ENCODE peak calls at places on chromosomes 13 and 19, in eight cellular contexts. One of them, this sample, is unnamed.

GRCh38 chr19:19406878-19407639 is 1.6 kb downstream of the GATAD2A start:
- DNase-seq in stimulated activated CD8-positive, alpha-beta memory T cell treated with anti-CD3 and anti-CD28 coated beads, Interleukin-12 subunit alpha, Interleukin-12 subunit beta, amount 100 ng/mL, for 4 hours: no peak
- DNase-seq in HEK293T: no peak
- DNase-seq in stimulated activated CD4-positive, alpha-beta T cell treated with anti-CD3 and anti-CD28 coated beads, Interleukin-15, amount 100 ng/mL, for 1 hour: no peak
- DNase-seq in hepatic stellate cell: peak; percentile 40
- DNase-seq in T-helper 1 cell: no peak
- DNase-seq in sciatic nerve: no peak
- DNase-seq in neural crest cell: no peak
- DNase-seq in this sample: peak; percentile 22

GRCh38 chr13:76048675-76049396 is 412.7 kb downstream of the LMO7 start:
- DNase-seq in stimulated activated CD4-positive, alpha-beta T cell treated with anti-CD3 and anti-CD28 coated beads, Interleukin-15, amount 100 ng/mL, for 1 hour: no peak
- DNase-seq in sciatic nerve: no peak
- DNase-seq in stimulated activated CD8-positive, alpha-beta memory T cell treated with anti-CD3 and anti-CD28 coated beads, Interleukin-12 subunit alpha, Interleukin-12 subunit beta, amount 100 ng/mL, for 4 hours: no peak
- DNase-seq in HEK293T: no peak
- DNase-seq in neural crest cell: no peak
- DNase-seq in hepatic stellate cell: no peak
- DNase-seq in T-helper 1 cell: no peak
- DNase-seq in this sample: no peak

GRCh38 chr19:36120092-36120983 is 5.1 kb downstream of the TBCB start:
- DNase-seq in HEK293T: no peak
- DNase-seq in sciatic nerve: no peak
- DNase-seq in stimulated activated CD4-positive, alpha-beta T cell treated with anti-CD3 and anti-CD28 coated beads, Interleukin-15, amount 100 ng/mL, for 1 hour: no peak
- DNase-seq in hepatic stellate cell: no peak
- DNase-seq in stimulated activated CD8-positive, alpha-beta memory T cell treated with anti-CD3 and anti-CD28 coated beads, Interleukin-12 subunit alpha, Interleukin-12 subunit beta, amount 100 ng/mL, for 4 hours: no peak
- DNase-seq in T-helper 1 cell: no peak
- DNase-seq in neural crest cell: no peak
- DNase-seq in this sample: no peak

GRCh38 chr19:1822210-1822609 is 10.1 kb upstream of the ATP8B3 start:
- DNase-seq in HEK293T: no peak
- DNase-seq in hepatic stellate cell: no peak
- DNase-seq in T-helper 1 cell: no peak
- DNase-seq in stimulated activated CD4-positive, alpha-beta T cell treated with anti-CD3 and anti-CD28 coated beads, Interleukin-15, amount 100 ng/mL, for 1 hour: no peak
- DNase-seq in stimulated activated CD8-positive, alpha-beta memory T cell treated with anti-CD3 and anti-CD28 coated beads, Interleukin-12 subunit alpha, Interleukin-12 subunit beta, amount 100 ng/mL, for 4 hours: no peak
- DNase-seq in sciatic nerve: no peak
- DNase-seq in neural crest cell: no peak
- DNase-seq in this sample: no peak

GRCh38 chr19:3366761-3367571 is 583 bp downstream of the NFIC start:
- DNase-seq in sciatic nerve: peak; percentile 82
- DNase-seq in T-helper 1 cell: no peak
- DNase-seq in neural crest cell: no peak
- DNase-seq in stimulated activated CD8-positive, alpha-beta memory T cell treated with anti-CD3 and anti-CD28 coated beads, Interleukin-12 subunit alpha, Interleukin-12 subunit beta, amount 100 ng/mL, for 4 hours: no peak
- DNase-seq in hepatic stellate cell: peak; percentile 43
- DNase-seq in stimulated activated CD4-positive, alpha-beta T cell treated with anti-CD3 and anti-CD28 coated beads, Interleukin-15, amount 100 ng/mL, for 1 hour: no peak
- DNase-seq in HEK293T: no peak
- DNase-seq in this sample: no peak

GRCh38 chr13:65112123-65113075 is 2117.7 kb downstream of the PCDH9 start:
- DNase-seq in HEK293T: no peak
- DNase-seq in T-helper 1 cell: no peak
- DNase-seq in neural crest cell: no peak
- DNase-seq in hepatic stellate cell: peak; percentile 2
- DNase-seq in stimulated activated CD4-positive, alpha-beta T cell treated with anti-CD3 and anti-CD28 coated beads, Interleukin-15, amount 100 ng/mL, for 1 hour: no peak
- DNase-seq in stimulated activated CD8-positive, alpha-beta memory T cell treated with anti-CD3 and anti-CD28 coated beads, Interleukin-12 subunit alpha, Interleukin-12 subunit beta, amount 100 ng/mL, for 4 hours: no peak
- DNase-seq in sciatic nerve: no peak
- DNase-seq in this sample: no peak

GRCh38 chr19:14096272-14096992 is 5.9 kb upstream of the SAMD1 start:
- DNase-seq in sciatic nerve: no peak
- DNase-seq in stimulated activated CD8-positive, alpha-beta memory T cell treated with anti-CD3 and anti-CD28 coated beads, Interleukin-12 subunit alpha, Interleukin-12 subunit beta, amount 100 ng/mL, for 4 hours: no peak
- DNase-seq in hepatic stellate cell: no peak
- DNase-seq in HEK293T: no peak
- DNase-seq in neural crest cell: no peak
- DNase-seq in T-helper 1 cell: no peak
- DNase-seq in stimulated activated CD4-positive, alpha-beta T cell treated with anti-CD3 and anti-CD28 coated beads, Interleukin-15, amount 100 ng/mL, for 1 hour: no peak
- DNase-seq in this sample: no peak

GRCh38 chr13:98171806-98172569 is 5.1 kb downstream of the RNF113B start:
- DNase-seq in neural crest cell: no peak
- DNase-seq in hepatic stellate cell: peak; percentile 41
- DNase-seq in sciatic nerve: no peak
- DNase-seq in stimulated activated CD8-positive, alpha-beta memory T cell treated with anti-CD3 and anti-CD28 coated beads, Interleukin-12 subunit alpha, Interleukin-12 subunit beta, amount 100 ng/mL, for 4 hours: no peak
- DNase-seq in T-helper 1 cell: no peak
- DNase-seq in HEK293T: peak; percentile 27
- DNase-seq in stimulated activated CD4-positive, alpha-beta T cell treated with anti-CD3 and anti-CD28 coated beads, Interleukin-15, amount 100 ng/mL, for 1 hour: no peak
- DNase-seq in this sample: no peak

This sample was measured in NCI-H2227 treated with DMSO at 0.1 percent for 48 hours.